ENCODE peak calls at places on chromosomes 5 and 9, in seven cellular contexts. I, K, U, P, N, Q and R are unnamed samples.

GRCh38 chr9:18478517-18479361 is 4.8 kb downstream of the ADAMTSL1 start:
- DNase-seq in I (no peak), K (no peak), U (no peak), P (no peak), N (no peak), Q (no peak), R (no peak)

GRCh38 chr5:133428072-133428660 is 184.2 kb downstream of the FSTL4 start:
- DNase-seq in I (no peak), K (no peak), U (no peak), P (no peak), N (no peak), Q (no peak), R (no peak)

GRCh38 chr9:38186372-38187115 is 117.5 kb upstream of the SHB start:
- DNase-seq in I (no peak), K (no peak), U (no peak), P (no peak), N (no peak), Q (no peak), R (no peak)

GRCh38 chr5:107301959-107302840 is 368.5 kb downstream of the EFNA5 start:
- DNase-seq in I (no peak), K (no peak), U (no peak), P (no peak), N (no peak), Q (no peak), R (no peak)

GRCh38 chr5:5677738-5678137 is 255.3 kb downstream of the ICE1 start:
- DNase-seq in I (no peak), K (no peak), U (no peak), P (no peak), N (no peak), Q (no peak), R (no peak)

GRCh38 chr5:32845171-32845570 is 134.1 kb downstream of the NPR3 start:
- DNase-seq in I (no peak), K (no peak), U (no peak), P (no peak), N (no peak), Q (no peak), R (no peak)

GRCh38 chr5:137461636-137462596 is 37.2 kb downstream of the SPOCK1 start:
- DNase-seq in I (no peak), K (no peak), U (no peak), P (peak), N (no peak), Q (no peak), R (no peak)

GRCh38 chr9:129476821-129477611 is 143.9 kb downstream of the C9orf50 start:
- DNase-seq in I (peak), K (no peak), U (peak), P (no peak), N (no peak), Q (peak), R (no peak)

GRCh38 chr5:55104036-55104767 is 1.8 kb downstream of the GZMA start:
- DNase-seq in I (no peak), K (no peak), U (no peak), P (no peak), N (no peak), Q (no peak), R (no peak)

GRCh38 chr5:83724001-83724400 is 3.3 kb upstream of the HAPLN1 start:
- DNase-seq in I (no peak), K (peak), U (no peak), P (no peak), N (no peak), Q (peak), R (no peak)

GRCh38 chr5:88140396-88140862 is 128.2 kb downstream of the TMEM161B start:
- DNase-seq in I (no peak), K (no peak), U (no peak), P (peak), N (peak), Q (no peak), R (peak)

GRCh38 chr9:127968046-127968445 is 12.7 kb downstream of the EEIG1 start:
- DNase-seq in I (no peak), K (peak), U (no peak), P (no peak), N (peak), Q (no peak), R (no peak)

GRCh38 chr5:66329078-66329477 is 185.0 kb downstream of the SREK1 start:
- DNase-seq in I (no peak), K (no peak), U (no peak), P (no peak), N (no peak), Q (no peak), R (no peak)

GRCh38 chr5:86909896-86910295 is 292.2 kb downstream of the COX7C start:
- DNase-seq in I (no peak), K (no peak), U (no peak), P (no peak), N (no peak), Q (no peak), R (no peak)

GRCh38 chr9:124860582-124861341 is 995 bp downstream of the RPL35 start:
- DNase-seq in I (no peak), K (no peak), U (no peak), P (no peak), N (no peak), Q (no peak), R (no peak)

GRCh38 chr9:100058699-100059579 is 39.9 kb downstream of the ERP44 start:
- DNase-seq in I (no peak), K (no peak), U (no peak), P (no peak), N (no peak), Q (no peak), R (no peak)

GRCh38 chr5:31413030-31413812 is 118.7 kb downstream of the DROSHA start:
- DNase-seq in I (no peak), K (no peak), U (no peak), P (no peak), N (no peak), Q (no peak), R (no peak)

GRCh38 chr5:168086104-168086610 is 205.3 kb upstream of the WWC1 start:
- DNase-seq in I (no peak), K (peak), U (no peak), P (no peak), N (no peak), Q (peak), R (no peak)

GRCh38 chr9:91502913-91503649 is 79.4 kb upstream of the NFIL3 start:
- DNase-seq in I (no peak), K (no peak), U (no peak), P (no peak), N (no peak), Q (no peak), R (no peak)

GRCh38 chr5:157464518-157465171 is 4.6 kb downstream of the NIPAL4 start:
- DNase-seq in I (no peak), K (peak), U (peak), P (no peak), N (peak), Q (no peak), R (peak)

GRCh38 chr9:131627326-131627845 is 82.1 kb downstream of the PRRT1B start:
- DNase-seq in I (no peak), K (no peak), U (no peak), P (no peak), N (no peak), Q (no peak), R (peak)

GRCh38 chr9:115035872-115036612 is 81.9 kb downstream of the TNC start:
- DNase-seq in I (no peak), K (no peak), U (no peak), P (no peak), N (no peak), Q (no peak), R (no peak)

GRCh38 chr5:32107291-32107690 is 66.8 kb downstream of the GOLPH3 start:
- DNase-seq in I (no peak), K (no peak), U (no peak), P (no peak), N (no peak), Q (no peak), R (no peak)

GRCh38 chr5:141369994-141370848 is at the start of gene PCDHGB3:
- DNase-seq in I (no peak), K (peak), U (no peak), P (no peak), N (no peak), Q (no peak), R (peak)

GRCh38 chr5:149162401-149163084 is 21.2 kb downstream of the ABLIM3 start:
- DNase-seq in I (no peak), K (no peak), U (no peak), P (no peak), N (no peak), Q (peak), R (no peak)

GRCh38 chr9:122821278-122821952 is 7.0 kb downstream of the PDCL start:
- DNase-seq in I (no peak), K (peak), U (no peak), P (no peak), N (no peak), Q (no peak), R (no peak)

GRCh38 chr9:125126019-125126746 is 17.1 kb downstream of the SCAI start:
- DNase-seq in I (peak), K (peak), U (no peak), P (no peak), N (peak), Q (no peak), R (no peak)

GRCh38 chr5:175447571-175447970 is 3.6 kb upstream of the DRD1 start:
- DNase-seq in I (no peak), K (no peak), U (no peak), P (no peak), N (no peak), Q (no peak), R (no peak)

GRCh38 chr5:40480392-40480791 is 199.3 kb upstream of the PTGER4 start:
- DNase-seq in I (no peak), K (no peak), U (no peak), P (no peak), N (no peak), Q (no peak), R (no peak)

GRCh38 chr5:8905021-8905420 is 640.9 kb downstream of the SEMA5A start:
- DNase-seq in I (no peak), K (peak), U (no peak), P (no peak), N (no peak), Q (no peak), R (no peak)

GRCh38 chr5:80141147-80141671 is 106.1 kb downstream of the THBS4 start:
- DNase-seq in I (peak), K (peak), U (no peak), P (peak), N (peak), Q (no peak), R (peak)

GRCh38 chr5:33129309-33129708 is 311.5 kb upstream of the TARS1 start:
- DNase-seq in I (no peak), K (no peak), U (no peak), P (no peak), N (no peak), Q (no peak), R (no peak)

GRCh38 chr5:16539169-16539666 is 73.6 kb upstream of the ZNF622 start:
- DNase-seq in I (no peak), K (peak), U (no peak), P (no peak), N (peak), Q (peak), R (peak)

DNA sequence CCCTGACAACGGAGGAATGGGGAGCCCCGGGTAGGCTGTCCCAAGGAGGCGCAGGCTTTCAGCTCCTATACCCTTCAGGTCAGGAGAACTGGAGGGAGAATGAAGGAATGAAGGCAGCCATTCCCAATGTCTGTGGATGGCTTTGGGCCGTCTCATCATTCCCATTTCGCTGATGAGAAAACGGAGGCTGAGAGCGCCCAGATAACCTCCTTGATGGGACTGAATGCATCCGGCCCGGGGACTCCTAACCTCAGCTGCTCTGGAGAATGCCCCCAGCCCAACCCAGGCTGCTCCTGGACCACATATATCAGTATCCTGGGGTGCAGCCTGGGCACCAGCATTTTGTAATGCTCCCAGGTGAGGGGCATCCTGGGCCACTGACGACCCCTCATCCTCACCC is 52.6 kb upstream of the RNU6ATAC start:
- DNase-seq in I (no peak), K (no peak), U (no peak), P (no peak), N (no peak), Q (no peak), R (no peak)
- TF ChIP-seq EP300 in I (no peak), K (no peak), U (no peak), P (no peak), N (no peak), Q (no peak), R (no peak)

DNA sequence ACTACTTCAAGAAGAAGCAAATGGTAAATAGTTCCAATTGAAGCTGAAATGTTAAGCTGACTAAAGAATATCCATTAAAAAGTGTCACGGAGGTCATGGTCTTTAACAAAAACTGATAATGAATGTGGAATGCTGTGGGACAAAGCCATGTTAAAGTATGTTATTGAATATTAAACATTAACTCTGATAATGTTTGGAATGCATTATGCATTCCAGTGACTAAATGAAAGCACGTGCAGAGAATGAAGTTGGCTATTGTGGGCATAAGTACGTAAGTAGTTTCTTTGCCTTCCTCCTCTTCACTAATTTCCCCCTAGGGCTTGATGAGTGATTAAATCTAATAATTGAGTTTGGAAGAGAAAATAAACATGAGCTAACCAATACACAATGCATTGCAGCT is 640.3 kb upstream of the CDH10 start:
- DNase-seq in I (no peak), K (no peak), U (no peak), P (no peak), N (no peak), Q (no peak), R (no peak)
- TF ChIP-seq EP300 in I (no peak), K (no peak), U (no peak), P (no peak), N (no peak), Q (no peak), R (no peak)

DNA sequence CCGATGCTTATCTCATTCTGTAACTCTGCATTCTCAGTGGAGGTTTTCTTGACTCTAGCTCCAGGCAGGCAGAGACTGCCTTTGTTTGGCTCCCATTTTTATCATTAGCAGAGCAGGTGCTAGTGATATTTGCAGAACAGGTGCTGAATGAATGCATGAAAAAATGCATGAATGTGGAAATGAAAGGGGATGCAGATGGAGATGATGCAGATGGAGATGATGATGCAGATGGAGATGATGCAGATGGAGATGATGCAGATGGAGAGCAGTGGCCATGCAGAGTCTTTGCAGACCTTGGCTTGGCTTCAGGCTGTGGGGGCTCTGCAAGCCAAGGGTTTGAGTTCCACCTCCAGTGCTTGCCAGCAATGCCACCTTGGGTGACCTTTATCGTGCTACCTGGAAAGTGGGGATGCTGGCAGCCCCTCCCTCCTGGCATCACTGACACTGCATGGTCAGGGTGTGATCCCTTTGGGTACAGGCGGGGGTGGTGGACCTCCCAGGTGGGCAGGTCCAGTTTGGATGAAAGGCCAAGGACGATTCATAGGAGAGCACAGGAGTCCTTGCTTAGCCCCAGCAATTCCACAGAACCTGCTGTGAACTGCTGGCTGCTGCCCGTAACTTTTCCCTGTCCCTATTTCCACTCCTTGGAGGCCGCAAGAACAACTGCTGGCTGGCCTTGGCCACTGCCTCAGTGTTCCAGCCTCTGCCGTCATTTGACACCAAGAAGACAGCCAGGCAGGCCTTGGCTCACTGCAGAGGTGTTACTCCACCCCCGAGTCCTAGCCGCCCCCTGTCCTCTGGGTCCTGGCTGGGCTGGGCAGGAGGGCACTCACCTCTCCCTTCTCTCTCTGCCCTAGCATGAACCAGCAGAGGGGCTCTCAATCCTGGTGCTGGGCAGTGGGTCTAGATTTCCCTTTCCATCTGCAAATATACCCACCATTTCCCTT is 33.0 kb downstream of the ERGIC1 start:
- DNase-seq in I (peak), K (no peak), U (no peak), P (no peak), N (peak), Q (no peak), R (no peak)
- TF ChIP-seq EP300 in I (no peak), K (no peak), U (no peak), P (no peak), N (peak), Q (no peak), R (no peak)

GRCh38 chr9:93958875-93959682 is 3.9 kb upstream of the BARX1 start:
- DNase-seq in I (no peak), K (no peak), U (no peak), P (no peak), N (no peak), Q (no peak), R (peak)
- TF ChIP-seq EP300 in I (no peak), K (no peak), U (no peak), P (no peak), N (no peak), Q (no peak), R (no peak)